ENCODE peak calls at places on chromosome 20, in six cellular contexts. D is A549, U is suprapubic skin, V is neural progenitor cell, K is GM23248, J is adrenal gland. W is an unnamed sample. For H3K4me1, the result is how much of the 10 kb centered on the place peaks cover.

GRCh38 chr20:35463455-35464300 is 8.3 kb downstream of the CEP250 start:
- DNase-seq in V (peak), J (peak), K (peak), U (no peak), D (peak), W (peak)

GRCh38 chr20:34637245-34638185 is 39.4 kb downstream of the PIGU start:
- DNase-seq in V (no peak), D (no peak), U (peak), J (peak), K (peak), W (no peak)

GRCh38 chr20:58697867-58698703 is 5.5 kb downstream of the NPEPL1 start:
- DNase-seq in J (no peak), K (no peak), D (no peak), V (no peak), U (peak), W (no peak)

GRCh38 chr20:21670981-21671380 is 34.5 kb upstream of the PAX1 start:
- DNase-seq in J (no peak), D (no peak), V (no peak), U (no peak), K (no peak), W (no peak)

GRCh38 chr20:5658897-5659296 is 91.3 kb upstream of the SHLD1 start:
- DNase-seq in V (no peak), U (peak), K (peak), J (peak), D (peak), W (no peak)

GRCh38 chr20:19212524-19213502 is at the start of gene SLC24A3:
- DNase-seq in U (peak), V (peak), K (peak), J (peak), D (peak), W (peak)

GRCh38 chr20:60977896-60978295 is 274.2 kb upstream of the CDH4 start:
- DNase-seq in U (no peak), D (no peak), K (no peak), J (no peak), V (no peak), W (no peak)

GRCh38 chr20:58001381-58001780 is 227.1 kb downstream of the ANKRD60 start:
- DNase-seq in D (no peak), U (no peak), K (no peak), V (no peak), J (peak), W (no peak)

GRCh38 chr20:49593441-49594142 is 25.7 kb upstream of the PTGIS start:
- DNase-seq in V (no peak), U (no peak), D (no peak), J (no peak), K (peak), W (no peak)

GRCh38 chr20:44431502-44432234 is 44.0 kb upstream of the TTPAL start:
- DNase-seq in K (no peak), D (no peak), J (no peak), U (no peak), V (no peak), W (no peak)

GRCh38 chr20:55058938-55059337 is 583.5 kb downstream of the DOK5 start:
- DNase-seq in D (no peak), J (no peak), U (no peak), K (no peak), V (no peak), W (no peak)

GRCh38 chr20:25608774-25609173 is 15.0 kb downstream of the NANP start:
- DNase-seq in D (no peak), J (no peak), V (no peak), U (no peak), K (no peak), W (no peak)

GRCh38 chr20:8144282-8145245 is 12.5 kb downstream of the PLCB1 start:
- DNase-seq in U (no peak), V (no peak), D (no peak), J (no peak), K (peak), W (no peak)

GRCh38 chr20:46215913-46216707 is 92.2 kb downstream of the CDH22 start:
- DNase-seq in K (peak), D (peak), V (peak), U (no peak), J (peak), W (no peak)

GRCh38 chr20:2599265-2600060 is 53.0 kb upstream of the NOP56 start:
- DNase-seq in J (no peak), K (no peak), U (no peak), D (no peak), V (peak), W (peak)

GRCh38 chr20:58233881-58234528 is 5.6 kb upstream of the ANKRD60 start:
- DNase-seq in D (peak), V (peak), U (no peak), K (peak), J (peak), W (no peak)

GRCh38 chr20:63696311-63696627 is 183 bp upstream of the TNFRSF6B start:
- DNase-seq in J (no peak), K (peak), D (no peak), V (peak), U (peak), W (peak)

GRCh38 chr20:23122959-23123655 is 37.0 kb upstream of the CD93 start:
- DNase-seq in D (no peak), V (no peak), U (peak), J (no peak), K (no peak), W (no peak)
- H3K4me1 ChIP-seq in D (under half), V (under half), U (under half), J (under half), K (under half), W (under half)

GRCh38 chr20:17651761-17652388 is 30.2 kb downstream of the RRBP1 start:
- DNase-seq in J (no peak), V (no peak), U (peak), D (no peak), K (peak), W (no peak)
- H3K4me1 ChIP-seq in J (under half), V (under half), U (half or more), D (under half), K (under half), W (under half)

GRCh38 chr20:36479938-36480337 is 61.4 kb upstream of the MYL9 start:
- DNase-seq in D (no peak), J (no peak), K (no peak), U (no peak), V (no peak), W (no peak)
- H3K4me1 ChIP-seq in D (under half), J (under half), K (half or more), U (half or more), V (under half), W (under half)

DNA sequence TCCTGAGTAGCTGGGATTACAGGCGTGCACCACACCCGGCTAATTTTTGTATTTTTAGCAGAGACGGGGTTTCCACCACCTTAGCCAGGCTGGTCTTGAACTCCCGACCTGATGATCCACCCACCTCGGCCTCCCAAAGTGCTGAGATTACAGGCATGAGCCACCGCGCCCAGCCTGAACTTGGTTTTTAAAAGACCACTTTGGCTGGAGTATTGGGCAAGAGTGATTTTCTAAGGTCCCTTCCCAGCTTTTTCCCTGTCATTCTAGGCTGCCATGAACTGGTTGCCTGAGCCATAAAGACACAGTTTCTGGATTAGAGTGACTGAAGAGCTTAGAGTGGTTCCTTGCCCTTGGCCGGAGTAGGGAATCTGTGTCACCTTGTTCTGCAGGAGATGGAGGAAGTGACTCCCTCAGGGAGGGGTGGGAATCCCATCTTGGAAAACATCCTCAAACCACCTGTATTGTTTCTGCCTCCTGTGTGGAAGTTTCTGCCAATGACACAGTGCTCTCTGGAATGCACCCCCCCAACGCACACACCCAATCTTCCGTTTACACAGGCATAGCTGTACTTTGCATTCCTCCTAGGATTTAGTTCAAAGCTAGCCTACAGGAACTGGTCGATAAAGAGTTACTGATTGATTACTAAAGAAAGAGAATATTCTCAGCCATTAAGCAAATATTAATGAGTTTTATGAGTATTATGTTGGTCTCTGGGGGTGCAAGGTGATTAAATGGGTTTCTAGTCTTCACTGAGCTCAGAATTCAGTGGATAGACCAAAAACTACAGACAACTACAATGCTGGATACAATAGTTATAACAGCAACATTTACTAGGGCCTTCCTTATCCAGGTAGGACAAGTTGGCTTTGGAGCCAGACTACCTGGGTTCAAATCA is 18.2 kb downstream of the BCL2L1 start:
- DNase-seq in D (peak), K (peak), V (peak), J (no peak), U (no peak), W (peak)
- H3K4me1 ChIP-seq in D (half or more), K (under half), V (under half), J (under half), U (half or more), W (under half)

GRCh38 chr20:9200620-9201019 is 131.7 kb downstream of the PLCB4 start:
- DNase-seq in K (peak), V (no peak), J (no peak), D (peak), U (no peak), W (no peak)
- H3K4me1 ChIP-seq in K (under half), V (under half), J (under half), D (half or more), U (under half), W (under half)

DNA sequence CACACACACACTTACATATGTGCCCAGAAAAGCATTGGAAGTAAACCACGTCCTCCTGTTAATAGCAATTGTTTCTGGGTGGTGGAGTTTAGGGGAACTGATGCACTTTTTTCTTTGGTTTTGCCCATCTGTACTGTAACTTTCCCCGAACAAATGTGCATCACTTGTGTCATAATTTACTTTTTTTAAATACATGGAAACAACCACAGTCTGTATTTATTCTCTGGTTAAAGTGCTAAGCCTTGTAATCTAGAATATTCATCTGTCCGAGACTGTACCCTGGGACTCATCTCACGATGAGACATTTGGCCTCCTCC is 61.5 kb upstream of the CD93 start:
- DNase-seq in K (no peak), J (no peak), U (no peak), V (no peak), D (no peak), W (no peak)
- H3K4me1 ChIP-seq in K (half or more), J (under half), U (half or more), V (under half), D (under half), W (under half)

DNA sequence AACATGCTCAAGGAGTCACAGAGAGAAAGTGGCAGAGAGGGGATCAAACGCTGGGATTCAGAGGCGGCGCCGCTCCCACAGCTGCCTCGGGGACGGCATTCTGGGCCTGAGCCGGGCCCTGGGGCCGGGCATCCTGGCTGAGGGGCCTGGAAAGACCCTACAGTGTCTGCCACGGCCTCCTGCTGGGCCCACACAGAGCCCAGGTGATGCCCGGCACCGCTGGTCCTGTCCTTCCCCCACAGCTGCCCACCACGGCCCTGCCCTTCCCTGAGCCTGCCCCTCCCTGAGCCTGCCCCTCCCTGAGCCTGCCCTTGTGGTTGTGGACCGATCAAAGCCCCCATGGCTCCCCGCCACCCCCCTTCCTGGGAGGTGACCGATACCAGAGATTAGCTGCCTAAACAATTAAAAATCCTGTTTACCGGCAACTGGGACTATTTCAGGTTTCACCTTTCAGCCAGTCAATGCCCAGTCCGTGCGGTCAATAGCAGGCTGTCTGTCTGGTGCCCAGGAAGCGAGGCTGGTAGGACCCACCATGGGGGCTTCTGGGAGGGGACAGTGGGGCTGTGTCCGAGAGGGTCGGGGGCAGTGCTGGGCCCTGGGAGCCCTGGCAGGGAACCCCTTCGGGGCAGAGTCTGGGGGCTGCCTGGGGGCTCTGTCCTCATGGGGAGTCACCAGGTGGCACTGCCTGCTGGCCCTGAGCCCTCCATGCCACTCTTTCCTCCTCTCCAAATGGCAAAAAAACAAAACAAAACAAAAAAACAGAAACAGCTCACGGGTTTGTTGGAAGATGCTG is 55.4 kb upstream of the GATA5 start:
- DNase-seq in V (no peak), K (no peak), D (no peak), J (no peak), U (no peak), W (no peak)
- H3K4me1 ChIP-seq in V (under half), K (under half), D (under half), J (under half), U (under half), W (under half)

W was measured in small intestine.